ENCODE peak calls at places on chromosome 5, in five cellular contexts. T is HepG2, S is K562, V is H1, I is GM12878. R is an unnamed sample.

GRCh38 chr5:5156461-5157082 is 16.4 kb downstream of the ADAMTS16 start:
- DNase-seq in I (no peak), S (no peak), T (no peak), V (no peak), R (no peak)

GRCh38 chr5:151931260-151931659 is 6.6 kb upstream of the GLRA1 start:
- DNase-seq in S (no peak), T (no peak), V (no peak), I (no peak), R (no peak)

GRCh38 chr5:170438581-170438980 is 49.4 kb upstream of the KCNMB1 start:
- DNase-seq in I (no peak), T (no peak), V (no peak), S (no peak), R (no peak)

GRCh38 chr5:37582202-37582601 is 203.1 kb downstream of the WDR70 start:
- DNase-seq in S (no peak), V (no peak), T (no peak), I (no peak), R (no peak)

GRCh38 chr5:120555345-120555744 is 91.2 kb downstream of the PRR16 start:
- DNase-seq in T (no peak), V (no peak), I (no peak), S (peak), R (no peak)

GRCh38 chr5:107257885-107258520 is 412.7 kb downstream of the EFNA5 start:
- DNase-seq in I (peak), T (no peak), S (no peak), V (no peak), R (no peak)

GRCh38 chr5:122870219-122870856 is 24.9 kb downstream of the SNX24 start:
- DNase-seq in V (no peak), T (no peak), I (no peak), S (no peak), R (no peak)

GRCh38 chr5:149421834-149422233 is 42.7 kb upstream of the IL17B start:
- DNase-seq in S (no peak), I (no peak), T (no peak), V (no peak), R (no peak)

GRCh38 chr5:136006767-136007251 is 22.0 kb upstream of the TGFBI start:
- DNase-seq in I (no peak), T (no peak), V (no peak), S (no peak), R (peak)
- TF ChIP-seq HDAC2 in I (no peak), T (no peak), V (no peak), S (no peak), R (no peak)

DNA sequence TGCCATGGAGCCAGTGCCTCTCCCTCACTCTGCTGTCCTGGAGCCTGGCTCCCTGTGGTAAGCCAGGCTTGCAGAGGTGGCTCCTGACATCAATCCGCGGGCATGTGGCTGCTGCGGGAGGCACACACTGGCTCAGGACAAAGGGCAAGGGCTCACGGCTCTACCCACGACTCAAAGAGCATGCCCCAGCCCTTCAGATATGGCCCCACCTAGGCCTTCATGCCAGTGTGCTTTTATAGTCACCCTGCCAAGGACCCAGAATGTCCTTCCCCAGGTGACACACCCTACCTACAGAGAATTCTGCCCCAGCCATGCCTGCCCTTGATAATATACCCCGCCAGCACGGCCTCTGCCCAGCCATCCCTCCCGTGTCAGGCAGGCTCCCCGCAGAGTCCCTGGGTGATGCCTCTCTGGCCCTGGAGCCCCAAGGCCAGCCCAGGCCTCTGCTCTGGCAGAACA is 1.6 kb downstream of the MGAT4B start:
- DNase-seq in T (no peak), V (no peak), I (no peak), S (no peak), R (no peak)
- TF ChIP-seq HDAC2 in T (no peak), V (no peak), I (no peak), S (no peak), R (no peak)

DNA sequence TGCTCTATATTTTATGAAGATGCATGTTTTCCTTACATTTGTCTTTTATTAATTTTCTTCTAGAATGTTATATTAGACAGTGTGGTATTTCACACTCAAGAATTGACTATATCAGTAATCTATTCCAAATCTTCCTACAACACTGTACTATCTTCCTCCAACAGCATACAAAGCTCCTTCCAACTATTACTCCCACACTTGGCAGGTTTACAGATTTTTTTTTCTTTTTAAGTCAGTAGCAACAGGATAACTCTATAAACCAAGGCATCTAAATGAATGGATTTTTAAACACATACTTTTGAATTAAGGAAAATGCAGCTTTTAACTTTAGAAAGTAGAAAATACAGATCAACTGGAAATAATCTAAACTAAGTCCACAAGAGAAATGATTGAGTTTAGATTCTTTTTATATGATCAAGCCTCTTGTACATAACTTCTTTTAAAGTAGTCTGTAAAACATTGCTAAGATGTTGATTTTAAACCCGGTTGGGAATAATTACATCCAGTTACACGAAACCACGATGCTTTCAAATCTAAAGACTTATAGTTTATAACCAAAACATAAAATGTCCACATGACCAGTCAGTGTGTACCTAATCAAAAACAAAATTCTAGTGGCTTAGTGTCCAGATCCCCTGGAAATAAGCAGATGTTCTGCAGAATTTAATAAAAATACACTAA is 281.6 kb downstream of the ADAMTS6 start:
- DNase-seq in T (no peak), S (no peak), I (no peak), V (no peak), R (no peak)
- TF ChIP-seq HDAC2 in T (no peak), S (no peak), I (no peak), V (no peak), R (no peak)

GRCh38 chr5:160280384-160281090 is 31.8 kb downstream of the CCNJL start:
- DNase-seq in V (no peak), T (no peak), S (no peak), I (no peak), R (no peak)

GRCh38 chr5:160281275-160281674 is 31.1 kb downstream of the CCNJL start:
- DNase-seq in V (no peak), T (no peak), S (no peak), I (no peak), R (no peak)

GRCh38 chr5:160274483-160274931 is 37.9 kb downstream of the CCNJL start:
- DNase-seq in S (no peak), I (no peak), T (no peak), V (no peak), R (no peak)

GRCh38 chr5:160272889-160273288 is 39.5 kb downstream of the CCNJL start:
- DNase-seq in S (no peak), V (no peak), T (no peak), I (no peak), R (no peak)

DNA sequence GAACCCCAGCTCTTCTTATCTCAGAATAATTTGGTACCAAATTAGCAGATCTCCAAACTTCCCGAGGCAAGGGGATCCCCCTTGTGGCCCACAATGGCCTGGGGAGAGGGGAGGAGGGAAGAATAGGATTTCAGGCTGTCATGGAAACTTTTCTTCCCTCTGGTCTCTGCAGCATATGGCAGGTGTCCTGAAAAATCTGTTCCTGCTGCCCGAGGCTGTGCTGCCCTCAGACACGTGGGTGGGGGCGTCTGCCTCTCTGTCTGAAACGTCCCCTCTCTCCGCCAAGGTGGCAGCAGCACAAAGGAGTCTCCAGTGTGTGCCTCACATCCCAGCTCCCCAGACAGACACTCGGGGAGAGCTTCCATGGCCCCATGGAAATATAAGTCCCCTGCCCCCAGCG is 34.0 kb downstream of the CCNJL start:
- DNase-seq in V (no peak), I (no peak), T (no peak), S (no peak), R (no peak)
- TF ChIP-seq HDAC2 in V (no peak), I (no peak), T (no peak), S (no peak), R (no peak)

DNA sequence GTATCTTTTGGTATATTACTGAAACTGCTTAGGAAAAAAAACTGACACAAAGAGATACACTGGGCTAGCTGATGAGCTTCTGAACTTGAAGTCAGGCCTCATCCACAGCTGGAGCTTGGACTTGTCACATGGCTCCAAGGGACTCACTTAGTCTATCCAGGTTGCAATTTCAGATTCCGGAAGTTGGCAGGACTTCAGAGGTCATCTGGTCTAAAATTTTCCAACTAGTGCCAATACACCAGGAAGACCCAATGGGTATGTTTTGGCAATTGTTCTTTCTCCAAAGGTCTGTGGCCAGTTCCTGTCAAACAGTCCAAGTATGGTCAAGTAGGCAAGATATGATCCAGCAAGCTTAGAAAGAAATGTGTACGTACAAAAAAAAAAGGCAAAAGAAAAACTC is 36.7 kb downstream of the MRPS27 start:
- DNase-seq in I (no peak), V (no peak), T (no peak), S (peak), R (no peak)
- TF ChIP-seq HDAC2 in I (no peak), V (no peak), T (no peak), S (no peak), R (no peak)